ENCODE peak calls at places on chromosome 7, in five cellular contexts. One of them, this sample, is unnamed.

GRCh38 chr7:77830649-77831355 is 32.2 kb downstream of the PHTF2 start:
- DNase-seq in A549: no peak
- DNase-seq in GM12878: no peak
- DNase-seq in endothelial cell of umbilical vein: no peak
- DNase-seq in HCT116: no peak
- DNase-seq in this sample: no peak

GRCh38 chr7:151061241-151062110 is 2.1 kb downstream of the SLC4A2 start:
- DNase-seq in A549: no peak
- DNase-seq in HCT116: no peak
- DNase-seq in endothelial cell of umbilical vein: no peak
- DNase-seq in GM12878: no peak
- DNase-seq in this sample: peak

GRCh38 chr7:82284936-82285519 is 158.5 kb downstream of the CACNA2D1 start:
- DNase-seq in endothelial cell of umbilical vein: no peak
- DNase-seq in HCT116: no peak
- DNase-seq in A549: no peak
- DNase-seq in GM12878: no peak
- DNase-seq in this sample: no peak

GRCh38 chr7:41881313-41882130 is 178.6 kb upstream of the INHBA start:
- DNase-seq in GM12878: peak
- DNase-seq in endothelial cell of umbilical vein: no peak
- DNase-seq in A549: no peak
- DNase-seq in HCT116: no peak
- DNase-seq in this sample: peak

GRCh38 chr7:104971290-104972071 is 42.5 kb upstream of the KMT2E start:
- DNase-seq in A549: no peak
- DNase-seq in endothelial cell of umbilical vein: peak
- DNase-seq in GM12878: no peak
- DNase-seq in HCT116: no peak
- DNase-seq in this sample: no peak

GRCh38 chr7:109343662-109344061 is 774.0 kb downstream of the DNAJB9 start:
- DNase-seq in endothelial cell of umbilical vein: no peak
- DNase-seq in A549: no peak
- DNase-seq in HCT116: no peak
- DNase-seq in GM12878: no peak
- DNase-seq in this sample: no peak

GRCh38 chr7:4265056-4265455 is 417.0 kb upstream of the FOXK1 start:
- DNase-seq in HCT116: no peak
- DNase-seq in GM12878: no peak
- DNase-seq in A549: no peak
- DNase-seq in endothelial cell of umbilical vein: no peak
- DNase-seq in this sample: no peak

GRCh38 chr7:70776627-70777101 is 355.3 kb upstream of the GALNT17 start:
- DNase-seq in GM12878: peak
- DNase-seq in HCT116: no peak
- DNase-seq in A549: no peak
- DNase-seq in endothelial cell of umbilical vein: no peak
- DNase-seq in this sample: peak

GRCh38 chr7:7704867-7705266 is 13.5 kb downstream of the RPA3 start:
- DNase-seq in A549: no peak
- DNase-seq in GM12878: no peak
- DNase-seq in HCT116: no peak
- DNase-seq in endothelial cell of umbilical vein: no peak
- DNase-seq in this sample: no peak

GRCh38 chr7:150737265-150738055 is at the start of gene GIMAP5:
- DNase-seq in GM12878: no peak
- DNase-seq in HCT116: no peak
- DNase-seq in A549: no peak
- DNase-seq in endothelial cell of umbilical vein: peak
- DNase-seq in this sample: no peak

GRCh38 chr7:28748934-28749584 is 209.1 kb downstream of the TRIL start:
- DNase-seq in HCT116: peak
- DNase-seq in A549: peak
- DNase-seq in endothelial cell of umbilical vein: peak
- DNase-seq in GM12878: no peak
- DNase-seq in this sample: peak

GRCh38 chr7:28747854-28748253 is 210.3 kb downstream of the TRIL start:
- DNase-seq in endothelial cell of umbilical vein: no peak
- DNase-seq in GM12878: no peak
- DNase-seq in A549: no peak
- DNase-seq in HCT116: no peak
- DNase-seq in this sample: no peak

GRCh38 chr7:28748346-28748745 is 209.8 kb downstream of the TRIL start:
- DNase-seq in HCT116: no peak
- DNase-seq in A549: no peak
- DNase-seq in endothelial cell of umbilical vein: no peak
- DNase-seq in GM12878: no peak
- DNase-seq in this sample: no peak

GRCh38 chr7:28745351-28745750 is 212.8 kb downstream of the TRIL start:
- DNase-seq in A549: no peak
- DNase-seq in endothelial cell of umbilical vein: no peak
- DNase-seq in HCT116: no peak
- DNase-seq in GM12878: no peak
- DNase-seq in this sample: no peak

GRCh38 chr7:28747404-28747803 is 210.7 kb downstream of the TRIL start:
- DNase-seq in GM12878: no peak
- DNase-seq in endothelial cell of umbilical vein: no peak
- DNase-seq in A549: no peak
- DNase-seq in HCT116: no peak
- DNase-seq in this sample: no peak
- TF ChIP-seq MAX in GM12878: no peak
- TF ChIP-seq MAX in endothelial cell of umbilical vein: no peak
- TF ChIP-seq MAX in A549: no peak
- TF ChIP-seq MAX in HCT116: no peak
- TF ChIP-seq MAX in this sample: no peak

GRCh38 chr7:18354108-18354507 is 141.4 kb upstream of the HDAC9 start:
- DNase-seq in HCT116: no peak
- DNase-seq in GM12878: no peak
- DNase-seq in endothelial cell of umbilical vein: no peak
- DNase-seq in A549: no peak
- DNase-seq in this sample: no peak

GRCh38 chr7:18361756-18362155 is 133.8 kb upstream of the HDAC9 start:
- DNase-seq in endothelial cell of umbilical vein: no peak
- DNase-seq in A549: no peak
- DNase-seq in HCT116: no peak
- DNase-seq in GM12878: no peak
- DNase-seq in this sample: no peak

GRCh38 chr7:18354686-18355085 is 140.9 kb upstream of the HDAC9 start:
- DNase-seq in GM12878: no peak
- DNase-seq in A549: no peak
- DNase-seq in endothelial cell of umbilical vein: peak
- DNase-seq in HCT116: no peak
- DNase-seq in this sample: no peak

GRCh38 chr7:18356195-18356645 is 139.3 kb upstream of the HDAC9 start:
- DNase-seq in endothelial cell of umbilical vein: peak
- DNase-seq in GM12878: no peak
- DNase-seq in A549: peak
- DNase-seq in HCT116: peak
- DNase-seq in this sample: peak

GRCh38 chr7:18357691-18358090 is 137.9 kb upstream of the HDAC9 start:
- DNase-seq in HCT116: no peak
- DNase-seq in endothelial cell of umbilical vein: no peak
- DNase-seq in A549: peak
- DNase-seq in GM12878: no peak
- DNase-seq in this sample: peak
- TF ChIP-seq CTCF in HCT116: peak
- TF ChIP-seq CTCF in endothelial cell of umbilical vein: no peak
- TF ChIP-seq CTCF in A549: no peak
- TF ChIP-seq CTCF in GM12878: peak
- TF ChIP-seq CTCF in this sample: no peak

GRCh38 chr7:102426268-102427031 is 6.9 kb upstream of the ORAI2 start:
- DNase-seq in GM12878: peak
- DNase-seq in A549: no peak
- DNase-seq in endothelial cell of umbilical vein: no peak
- DNase-seq in HCT116: no peak
- DNase-seq in this sample: no peak
- H3K4me3 ChIP-seq in GM12878: peak
- H3K4me3 ChIP-seq in A549: no peak
- H3K4me3 ChIP-seq in endothelial cell of umbilical vein: no peak
- H3K4me3 ChIP-seq in HCT116: no peak
- H3K4me3 ChIP-seq in this sample: no peak

GRCh38 chr7:29953735-29954347 is 35.8 kb downstream of the SCRN1 start:
- DNase-seq in HCT116: no peak
- DNase-seq in GM12878: no peak
- DNase-seq in A549: no peak
- DNase-seq in endothelial cell of umbilical vein: no peak
- DNase-seq in this sample: no peak

GRCh38 chr7:29956477-29956836 is 33.1 kb downstream of the SCRN1 start:
- DNase-seq in HCT116: no peak
- DNase-seq in A549: no peak
- DNase-seq in GM12878: no peak
- DNase-seq in endothelial cell of umbilical vein: no peak
- DNase-seq in this sample: no peak

GRCh38 chr7:29955799-29956476 is 33.7 kb downstream of the SCRN1 start:
- DNase-seq in HCT116: no peak
- DNase-seq in A549: no peak
- DNase-seq in endothelial cell of umbilical vein: no peak
- DNase-seq in GM12878: no peak
- DNase-seq in this sample: peak

GRCh38 chr7:29957521-29957920 is 32.1 kb downstream of the SCRN1 start:
- DNase-seq in A549: no peak
- DNase-seq in HCT116: no peak
- DNase-seq in endothelial cell of umbilical vein: no peak
- DNase-seq in GM12878: no peak
- DNase-seq in this sample: no peak

GRCh38 chr7:29955075-29955792 is 34.4 kb downstream of the SCRN1 start:
- DNase-seq in A549: no peak
- DNase-seq in endothelial cell of umbilical vein: no peak
- DNase-seq in HCT116: no peak
- DNase-seq in GM12878: no peak
- DNase-seq in this sample: no peak
- TF ChIP-seq MAX in A549: no peak
- TF ChIP-seq MAX in endothelial cell of umbilical vein: no peak
- TF ChIP-seq MAX in HCT116: no peak
- TF ChIP-seq MAX in GM12878: no peak
- TF ChIP-seq MAX in this sample: no peak

DNA sequence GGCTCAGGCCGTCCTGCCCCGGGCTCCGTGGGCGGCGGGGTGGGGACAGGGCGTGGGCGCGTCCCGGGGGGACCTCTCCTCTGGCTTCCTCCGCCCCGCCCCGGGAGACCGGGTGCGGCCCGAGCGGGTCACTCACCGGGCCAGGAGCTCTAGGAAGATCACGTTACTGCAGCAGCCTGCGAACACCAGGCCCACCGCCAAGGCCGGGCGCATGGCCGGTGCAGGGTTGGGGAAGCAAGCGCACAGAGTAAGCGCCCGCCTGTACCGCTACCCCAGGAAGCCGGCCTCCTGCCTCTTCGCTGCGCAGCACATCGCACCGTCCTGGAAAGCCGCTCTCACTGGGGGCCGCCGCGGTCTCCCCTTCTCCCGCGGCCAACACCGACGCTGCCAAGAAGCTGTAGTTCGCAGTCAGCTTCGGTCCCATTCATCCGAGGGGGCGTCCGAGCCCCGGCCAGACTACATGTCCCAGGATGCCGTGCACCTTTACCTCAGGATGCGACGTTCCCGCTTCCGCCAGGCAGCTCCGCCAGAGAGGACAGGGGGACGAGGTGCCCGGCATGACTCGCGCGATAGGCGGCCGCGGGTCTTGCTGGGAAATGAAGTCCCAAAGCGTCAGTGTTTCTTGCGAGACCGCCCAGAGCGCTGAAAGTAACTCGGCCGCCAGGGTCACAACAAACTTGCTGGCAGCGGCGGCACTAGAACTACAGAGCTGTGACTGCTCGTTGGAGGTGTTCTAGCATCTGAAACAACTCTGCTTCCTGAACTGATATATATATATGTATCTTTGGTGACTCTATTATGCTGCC is at the start of gene SLC35B4:
- DNase-seq in HCT116: peak
- DNase-seq in endothelial cell of umbilical vein: peak
- DNase-seq in A549: peak
- DNase-seq in GM12878: peak
- DNase-seq in this sample: peak
- TF ChIP-seq CTCF in HCT116: peak
- TF ChIP-seq CTCF in endothelial cell of umbilical vein: peak
- TF ChIP-seq CTCF in A549: no peak
- TF ChIP-seq CTCF in GM12878: no peak
- TF ChIP-seq CTCF in this sample: peak

DNA sequence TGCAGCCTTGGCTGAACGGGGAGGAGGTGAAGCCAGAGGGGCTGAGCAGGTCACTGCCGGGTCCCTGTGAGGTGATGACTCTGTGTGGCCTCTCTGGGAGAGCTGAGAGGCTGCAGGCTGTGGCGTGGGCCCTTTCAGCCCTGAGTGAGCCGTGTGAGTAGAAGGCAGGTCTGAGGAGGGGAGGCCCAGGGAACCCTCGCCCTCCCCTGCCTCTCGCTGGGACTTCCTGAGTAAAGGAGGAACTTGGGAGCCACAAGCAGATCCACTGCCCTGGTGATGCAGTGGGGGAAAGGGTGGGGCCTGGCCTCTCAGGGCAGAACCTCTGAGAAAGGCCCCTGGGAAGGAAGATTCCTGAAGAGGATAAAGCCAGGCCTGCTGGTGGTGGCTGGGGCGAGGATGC is 22.8 kb downstream of the EEPD1 start:
- DNase-seq in GM12878: no peak
- DNase-seq in HCT116: no peak
- DNase-seq in endothelial cell of umbilical vein: no peak
- DNase-seq in A549: no peak
- DNase-seq in this sample: peak
- H3K4me3 ChIP-seq in GM12878: no peak
- H3K4me3 ChIP-seq in HCT116: no peak
- H3K4me3 ChIP-seq in endothelial cell of umbilical vein: no peak
- H3K4me3 ChIP-seq in A549: no peak
- H3K4me3 ChIP-seq in this sample: no peak

GRCh38 chr7:157684596-157685429 is 348.0 kb downstream of the DNAJB6 start:
- DNase-seq in GM12878: no peak
- DNase-seq in HCT116: no peak
- DNase-seq in A549: no peak
- DNase-seq in endothelial cell of umbilical vein: no peak
- DNase-seq in this sample: no peak
- TF ChIP-seq MAX in GM12878: no peak
- TF ChIP-seq MAX in HCT116: no peak
- TF ChIP-seq MAX in A549: no peak
- TF ChIP-seq MAX in endothelial cell of umbilical vein: no peak
- TF ChIP-seq MAX in this sample: no peak

GRCh38 chr7:115217373-115217772 is 295.5 kb downstream of the MDFIC start:
- DNase-seq in GM12878: no peak
- DNase-seq in endothelial cell of umbilical vein: peak
- DNase-seq in HCT116: no peak
- DNase-seq in A549: no peak
- DNase-seq in this sample: no peak
- TF ChIP-seq CTCF in GM12878: peak
- TF ChIP-seq CTCF in endothelial cell of umbilical vein: peak
- TF ChIP-seq CTCF in HCT116: peak
- TF ChIP-seq CTCF in A549: no peak
- TF ChIP-seq CTCF in this sample: no peak

This sample was measured in NB4.